ENCODE peak calls at places on chromosomes 2 and 18, in ten cellular contexts. X is cardiac muscle cell; Z is brain microvascular endothelial cell; T is ELR; M is HFFc6; V is substantia nigra; Y is stimulated activated CD8-positive, alpha-beta memory T cell treated with anti-CD3 and anti-CD28 coated beads, Interleukin-7, amount 100 ng/mL, for 48 hours; S is NCI-H146; J is activated naive CD4-positive, alpha-beta T cell; R is activated CD4-positive, alpha-beta T cell treated with anti-CD3 and anti-CD28 coated beads, Interleukin-2, amount 50 U/mL, for 1 hour. W is an unnamed sample.

GRCh38 chr2:215767625-215768024 is 245.7 kb downstream of the MREG start:
- DNase-seq in R (no peak), T (no peak), S (no peak), J (no peak), M (no peak), Z (no peak), V (no peak), X (no peak), Y (no peak), W (no peak)

GRCh38 chr2:27445155-27445554 is 3.0 kb downstream of the KRTCAP3 start:
- DNase-seq in Z (no peak), Y (no peak), M (no peak), J (no peak), S (no peak), T (no peak), X (no peak), R (no peak), V (no peak), W (no peak)

GRCh38 chr18:76380791-76381405 is 114.1 kb downstream of the ZNF516 start:
- DNase-seq in Y (no peak), V (no peak), Z (no peak), S (no peak), R (no peak), J (no peak), T (peak; percentile 27), X (no peak), M (peak; percentile 8), W (no peak)

GRCh38 chr2:181805228-181806038 is 86.1 kb upstream of the ITPRID2 start:
- DNase-seq in R (no peak), X (peak; percentile 50), Z (no peak), M (peak; percentile 51), S (no peak), T (peak; percentile 27), Y (no peak), J (no peak), V (no peak), W (no peak)

GRCh38 chr18:46182633-46183401 is 78.6 kb downstream of the HAUS1 start:
- DNase-seq in J (no peak), Y (no peak), Z (no peak), R (no peak), S (no peak), T (no peak), X (peak; percentile 44), V (no peak), M (no peak), W (no peak)

GRCh38 chr2:220275454-220275853 is 648.0 kb downstream of the SLC4A3 start:
- DNase-seq in J (no peak), M (peak; percentile 11), R (no peak), Y (no peak), Z (no peak), V (no peak), S (no peak), X (no peak), T (peak; percentile 33), W (no peak)

GRCh38 chr2:20421988-20422678 is 24.7 kb upstream of the RHOB start:
- DNase-seq in J (no peak), R (no peak), S (no peak), Z (peak; percentile 46), X (peak; percentile 94), M (peak; percentile 89), T (peak; percentile 80), V (no peak), Y (no peak), W (no peak)

GRCh38 chr2:19538411-19538963 is 180.1 kb upstream of the OSR1 start:
- DNase-seq in M (peak; percentile 90), Z (peak; percentile 88), X (peak; percentile 97), V (no peak), Y (no peak), S (no peak), T (peak; percentile 96), J (no peak), R (no peak), W (no peak)

GRCh38 chr2:50863856-50864255 is 168.1 kb downstream of the NRXN1 start:
- DNase-seq in M (no peak), J (no peak), T (no peak), Y (no peak), V (no peak), S (peak; percentile 74), R (no peak), Z (no peak), X (no peak), W (peak; percentile 38)

GRCh38 chr2:200466703-200467418 is 43.0 kb downstream of the KCTD18 start:
- DNase-seq in Y (peak; percentile 34), V (no peak), M (no peak), X (peak; percentile 95), S (no peak), R (no peak), Z (no peak), T (no peak), J (no peak), W (no peak)

GRCh38 chr18:48922801-48923730 is 27.7 kb downstream of the SMAD7 start:
- DNase-seq in M (peak; percentile 93), X (peak; percentile 82), T (peak; percentile 94), Y (no peak), Z (peak; percentile 63), J (no peak), V (peak; percentile 37), S (no peak), R (no peak), W (no peak)

GRCh38 chr18:8422391-8422790 is 186.8 kb upstream of the RAB12 start:
- DNase-seq in J (no peak), R (no peak), Y (no peak), S (no peak), Z (no peak), M (no peak), X (no peak), V (no peak), T (no peak), W (no peak)

W was measured in COR-L47.